ENCODE peak calls at places on chromosomes 5 and 9, in seven cellular contexts. X is IMR-90, H is neuronal stem cell, A is H9, G is H1, K is mesenchymal stem cell, Q is trophoblast cell. I is an unnamed sample.

GRCh38 chr9:124520206-124520596 is 13.0 kb upstream of the NR5A1 start:
- DNase-seq in G (no peak), X (no peak), A (no peak), K (no peak), H (no peak), Q (no peak), I (no peak)

GRCh38 chr9:84101892-84102632 is 121.5 kb downstream of the RMI1 start:
- DNase-seq in K (no peak), H (no peak), G (peak), A (no peak), X (no peak), Q (no peak), I (no peak)

GRCh38 chr9:114235113-114235589 is 79.8 kb downstream of the COL27A1 start:
- DNase-seq in K (no peak), G (no peak), A (no peak), H (no peak), Q (no peak), X (no peak), I (no peak)

GRCh38 chr9:95077053-95077765 is 240.3 kb downstream of the FANCC start:
- DNase-seq in A (peak), K (no peak), H (no peak), X (no peak), G (no peak), Q (no peak), I (no peak)

GRCh38 chr5:7473668-7474215 is 77.8 kb downstream of the ADCY2 start:
- DNase-seq in Q (peak), A (peak), H (no peak), G (no peak), K (no peak), X (no peak), I (peak)

GRCh38 chr9:99253772-99254431 is 31.8 kb downstream of the SEC61B start:
- DNase-seq in Q (peak), G (no peak), A (no peak), X (no peak), H (no peak), K (no peak), I (peak)

GRCh38 chr5:80960531-80961375 is 590 bp downstream of the RASGRF2 start:
- DNase-seq in A (peak), X (peak), Q (peak), G (peak), H (peak), K (peak), I (peak)

GRCh38 chr9:70407081-70407503 is 7.4 kb downstream of the KLF9 start:
- DNase-seq in A (no peak), X (peak), K (peak), G (no peak), Q (peak), H (no peak), I (no peak)

GRCh38 chr5:38434981-38435710 is 121.3 kb downstream of the LIFR start:
- DNase-seq in H (no peak), X (peak), G (no peak), A (no peak), K (no peak), Q (no peak), I (no peak)

GRCh38 chr9:71626395-71626794 is 141.9 kb downstream of the CEMIP2 start:
- DNase-seq in G (no peak), K (no peak), Q (no peak), A (no peak), H (no peak), X (no peak), I (no peak)

GRCh38 chr5:38796000-38796738 is 49.6 kb upstream of the OSMR start:
- DNase-seq in G (no peak), A (no peak), H (no peak), K (peak), X (peak), Q (no peak), I (no peak)

GRCh38 chr9:137828527-137829259 is 48.9 kb upstream of the CACNA1B start:
- DNase-seq in G (peak), Q (peak), X (peak), K (peak), A (peak), H (peak), I (peak)

GRCh38 chr5:103512506-103512905 is 50.1 kb downstream of the NUDT12 start:
- DNase-seq in A (no peak), X (no peak), K (no peak), G (no peak), Q (no peak), H (no peak), I (no peak)

GRCh38 chr5:65769539-65769938 is 47.5 kb downstream of the NLN start:
- DNase-seq in A (no peak), G (no peak), X (peak), Q (no peak), H (no peak), K (peak), I (no peak)

GRCh38 chr9:26329974-26330373 is 562.6 kb downstream of the CAAP1 start:
- DNase-seq in H (no peak), G (no peak), A (no peak), X (no peak), Q (no peak), K (no peak), I (no peak)

GRCh38 chr9:83219924-83220438 is 157.0 kb upstream of the RASEF start:
- DNase-seq in H (no peak), G (no peak), A (no peak), K (no peak), Q (no peak), X (no peak), I (no peak)

GRCh38 chr5:126414874-126415502 is 8.2 kb upstream of the GRAMD2B start:
- DNase-seq in K (peak), X (peak), G (no peak), A (no peak), Q (no peak), H (no peak), I (no peak)

DNA sequence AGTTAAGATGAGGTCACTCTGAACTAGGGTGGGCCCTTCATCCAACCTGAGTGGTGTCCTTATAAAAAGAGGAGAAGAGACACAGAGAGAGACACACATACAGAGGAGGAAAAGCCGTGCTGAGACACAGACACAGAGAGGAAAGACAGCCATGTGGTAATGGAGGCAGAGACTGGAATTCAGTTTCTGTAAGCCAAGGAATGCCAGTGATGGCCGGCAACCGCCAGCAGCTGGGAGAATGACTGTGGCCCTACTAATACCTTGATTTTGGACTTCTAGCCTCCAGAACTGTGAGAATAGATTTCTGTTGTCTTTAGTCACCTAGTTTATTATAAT is 90.2 kb downstream of the TARS1 start:
- DNase-seq in A (no peak), X (no peak), K (no peak), H (no peak), Q (peak), G (no peak), I (no peak)
- H3K4ac ChIP-seq in A (no peak), X (no peak), K (no peak), H (no peak), Q (no peak), G (no peak), I (no peak)

GRCh38 chr5:73441377-73441776 is 7.2 kb downstream of the FOXD1 start:
- DNase-seq in A (no peak), H (no peak), G (no peak), X (no peak), Q (no peak), K (no peak), I (no peak)
- H3K4ac ChIP-seq in A (no peak), H (no peak), G (no peak), X (no peak), Q (no peak), K (no peak), I (no peak)

GRCh38 chr5:140342287-140342686 is 4.1 kb downstream of the HBEGF start:
- DNase-seq in Q (peak), A (no peak), H (no peak), K (no peak), G (no peak), X (no peak), I (no peak)

GRCh38 chr5:140339636-140340035 is 6.8 kb downstream of the HBEGF start:
- DNase-seq in Q (no peak), A (no peak), X (no peak), G (no peak), K (no peak), H (no peak), I (no peak)

GRCh38 chr5:140338918-140339317 is 7.5 kb downstream of the HBEGF start:
- DNase-seq in H (no peak), K (no peak), X (no peak), A (no peak), Q (no peak), G (no peak), I (no peak)

GRCh38 chr5:140341591-140341990 is 4.8 kb downstream of the HBEGF start:
- DNase-seq in A (no peak), H (no peak), K (no peak), Q (no peak), X (no peak), G (no peak), I (no peak)

GRCh38 chr5:140340605-140341004 is 5.8 kb downstream of the HBEGF start:
- DNase-seq in G (no peak), Q (peak), A (no peak), K (no peak), X (no peak), H (no peak), I (no peak)
- H3K4ac ChIP-seq in G (no peak), Q (no peak), A (no peak), K (no peak), X (no peak), H (no peak), I (no peak)

DNA sequence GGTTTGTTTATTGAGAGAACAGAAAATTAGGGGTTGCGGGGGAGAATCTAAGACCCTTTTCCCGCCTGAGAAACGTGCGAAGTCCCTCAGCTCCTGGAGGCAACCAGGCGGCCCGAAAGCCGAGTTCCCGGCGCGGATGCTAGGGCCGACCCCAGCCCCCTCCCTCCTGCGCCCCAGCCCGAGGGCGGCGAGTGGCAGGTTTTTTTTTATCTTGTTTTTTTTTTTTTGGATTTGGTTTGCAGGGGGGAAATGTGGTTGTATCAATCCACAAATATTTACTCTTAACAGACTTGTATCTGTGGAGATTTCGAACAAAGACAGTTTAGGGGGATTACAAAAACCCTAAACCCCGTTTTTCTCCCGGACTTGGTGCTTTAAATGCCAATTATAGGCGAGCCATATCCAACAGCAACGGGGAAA is 10.7 kb downstream of the LMX1B start:
- DNase-seq in H (no peak), A (no peak), G (no peak), K (no peak), X (no peak), Q (no peak), I (no peak)
- H3K4ac ChIP-seq in H (no peak), A (no peak), G (no peak), K (no peak), X (no peak), Q (no peak), I (no peak)

GRCh38 chr5:180345781-180346180 is 7.4 kb downstream of the GFPT2 start:
- DNase-seq in K (no peak), Q (no peak), G (no peak), A (no peak), X (no peak), H (no peak), I (no peak)
- H3K4ac ChIP-seq in K (no peak), Q (no peak), G (no peak), A (no peak), X (no peak), H (no peak), I (no peak)

DNA sequence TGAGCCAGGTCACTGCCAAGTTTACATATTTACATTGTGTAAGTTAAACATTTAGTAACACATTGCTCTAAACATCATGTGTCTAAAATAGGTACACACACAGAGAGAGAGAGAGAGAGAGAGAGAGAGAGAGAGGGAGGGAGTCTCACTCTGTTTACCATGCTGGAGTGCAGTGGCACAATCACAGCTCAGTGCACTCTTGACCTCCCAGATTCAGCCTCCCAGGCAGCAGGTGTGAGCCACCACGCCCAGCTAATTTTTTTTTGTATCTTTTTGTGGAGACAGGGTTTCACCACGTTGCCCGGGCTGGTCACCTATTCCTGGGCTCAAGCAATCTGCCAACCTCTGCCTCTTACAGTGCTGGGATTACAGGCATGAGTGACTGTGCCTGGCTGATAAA is 1045.3 kb downstream of the TLE1 start:
- DNase-seq in X (no peak), A (no peak), K (no peak), G (no peak), H (no peak), Q (no peak), I (no peak)
- H3K4ac ChIP-seq in X (no peak), A (no peak), K (no peak), G (no peak), H (no peak), Q (no peak), I (no peak)

DNA sequence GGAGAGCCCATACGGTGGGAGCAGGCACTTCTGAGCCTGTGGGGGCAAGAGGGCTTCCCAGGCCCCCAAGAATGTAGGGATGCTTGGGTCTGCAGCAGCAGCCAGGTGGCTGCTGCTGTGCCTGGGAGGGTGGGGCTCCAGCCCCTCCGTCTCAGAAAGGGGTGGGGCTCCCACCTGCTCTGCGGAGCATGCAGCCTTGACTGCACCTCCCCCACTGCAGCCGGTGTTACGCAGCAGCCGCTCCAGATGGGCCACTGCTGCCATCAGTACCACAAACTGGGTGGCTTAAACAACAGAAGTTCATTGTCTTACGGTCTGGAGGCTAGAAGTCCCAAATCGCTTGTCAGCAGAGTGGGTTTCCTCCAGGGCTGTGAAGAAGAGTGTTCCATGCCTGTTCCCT is 365.5 kb downstream of the TMEM38B start:
- DNase-seq in A (no peak), H (no peak), X (no peak), K (no peak), Q (no peak), G (no peak), I (no peak)
- H3K4ac ChIP-seq in A (no peak), H (no peak), X (no peak), K (no peak), Q (no peak), G (no peak), I (no peak)

GRCh38 chr5:1771149-1772065 is 28.2 kb downstream of the MRPL36 start:
- DNase-seq in A (no peak), Q (no peak), K (no peak), H (no peak), X (no peak), G (no peak), I (no peak)
- H3K4ac ChIP-seq in A (no peak), Q (no peak), K (no peak), H (no peak), X (no peak), G (no peak), I (no peak)

GRCh38 chr9:128636556-128637530 is 19.8 kb downstream of the DYNC2I2 start:
- DNase-seq in K (no peak), G (no peak), A (no peak), X (no peak), Q (no peak), H (no peak), I (no peak)
- H3K4ac ChIP-seq in K (no peak), G (no peak), A (no peak), X (peak), Q (no peak), H (no peak), I (no peak)

GRCh38 chr5:132510076-132510475 is 19.5 kb upstream of the IRF1 start:
- DNase-seq in A (no peak), Q (no peak), G (no peak), X (peak), K (peak), H (no peak), I (no peak)
- H3K4ac ChIP-seq in A (no peak), Q (no peak), G (no peak), X (peak), K (no peak), H (no peak), I (no peak)